ENCODE peak calls at places on chromosomes 12 and 14, in seven cellular contexts. S is upper lobe of left lung, N is breast epithelium, J is suprapubic skin, F is spleen, A is transverse colon, O is GM12892. U is an unnamed sample.

GRCh38 chr14:100281286-100282082 is 24.8 kb downstream of the SLC25A29 start:
- DNase-seq in S (no peak), N (peak), J (no peak), F (no peak), A (no peak), O (no peak), U (no peak)

GRCh38 chr12:62603811-62604098 is 137.1 kb downstream of the MON2 start:
- DNase-seq in S (peak), N (no peak), J (no peak), F (no peak), A (no peak), O (no peak), U (no peak)

GRCh38 chr12:111093428-111094142 is 173.2 kb upstream of the MYL2 start:
- DNase-seq in S (no peak), N (no peak), J (no peak), F (peak), A (no peak), O (no peak), U (no peak)

GRCh38 chr12:121238604-121239334 is 28.8 kb downstream of the P2RX4 start:
- DNase-seq in S (no peak), N (no peak), J (no peak), F (no peak), A (no peak), O (no peak), U (no peak)

GRCh38 chr12:106132175-106133135 is 6.3 kb downstream of the NUAK1 start:
- DNase-seq in S (no peak), N (no peak), J (no peak), F (no peak), A (no peak), O (no peak), U (no peak)

GRCh38 chr14:92549853-92550244 is 36.3 kb downstream of the RIN3 start:
- DNase-seq in S (no peak), N (no peak), J (peak), F (no peak), A (no peak), O (no peak), U (peak)

GRCh38 chr12:105948331-105948730 is 190.4 kb downstream of the NUAK1 start:
- DNase-seq in S (no peak), N (no peak), J (no peak), F (no peak), A (no peak), O (no peak), U (no peak)

GRCh38 chr12:14256139-14256538 is 109.3 kb upstream of the ATF7IP start:
- DNase-seq in S (no peak), N (no peak), J (no peak), F (no peak), A (no peak), O (no peak), U (no peak)

GRCh38 chr12:56425188-56425587 is 24.0 kb downstream of the TIMELESS start:
- DNase-seq in S (no peak), N (no peak), J (no peak), F (no peak), A (no peak), O (no peak), U (no peak)

GRCh38 chr12:120833849-120834248 is 70.3 kb downstream of the SPPL3 start:
- DNase-seq in S (no peak), N (no peak), J (no peak), F (no peak), A (no peak), O (no peak), U (no peak)

GRCh38 chr12:106672308-106673085 is 89.7 kb downstream of the RFX4 start:
- DNase-seq in S (no peak), N (no peak), J (no peak), F (no peak), A (no peak), O (no peak), U (no peak)

GRCh38 chr14:93332032-93332852 is 594 bp downstream of the BTBD7 start:
- DNase-seq in S (peak), N (no peak), J (peak), F (peak), A (peak), O (peak), U (peak)

GRCh38 chr12:99152337-99152736 is 495.2 kb upstream of the GARIN6 start:
- DNase-seq in S (no peak), N (no peak), J (no peak), F (no peak), A (no peak), O (no peak), U (no peak)

GRCh38 chr12:67811437-67812361 is 163.2 kb downstream of the DYRK2 start:
- DNase-seq in S (no peak), N (no peak), J (no peak), F (no peak), A (no peak), O (no peak), U (no peak)

GRCh38 chr12:53935562-53936341 is 2.9 kb upstream of the HOXC13 start:
- DNase-seq in S (peak), N (no peak), J (no peak), F (no peak), A (no peak), O (no peak), U (no peak)

GRCh38 chr12:104519190-104519857 is 62.6 kb downstream of the CHST11 start:
- DNase-seq in S (no peak), N (no peak), J (no peak), F (no peak), A (no peak), O (no peak), U (no peak)

GRCh38 chr12:127260531-127260930 is 1006.4 kb upstream of the TMEM132C start:
- DNase-seq in S (no peak), N (no peak), J (no peak), F (no peak), A (no peak), O (no peak), U (no peak)

GRCh38 chr14:35385042-35385839 is 19.3 kb downstream of the NFKBIA start:
- DNase-seq in S (peak), N (peak), J (no peak), F (no peak), A (peak), O (no peak), U (peak)

GRCh38 chr12:6263931-6264330 is 46.6 kb upstream of the PLEKHG6 start:
- DNase-seq in S (no peak), N (no peak), J (no peak), F (peak), A (no peak), O (no peak), U (no peak)

GRCh38 chr12:78087363-78087675 is 256.6 kb downstream of the NAV3 start:
- DNase-seq in S (no peak), N (no peak), J (no peak), F (no peak), A (no peak), O (no peak), U (no peak)

GRCh38 chr12:9673404-9674225 is 4.1 kb downstream of the CLEC2D start:
- DNase-seq in S (no peak), N (no peak), J (no peak), F (peak), A (peak), O (no peak), U (peak)

GRCh38 chr14:43232261-43232660 is 1274.8 kb downstream of the FSCB start:
- DNase-seq in S (no peak), N (no peak), J (no peak), F (no peak), A (no peak), O (no peak), U (no peak)

GRCh38 chr12:39972119-39972518 is 133.8 kb downstream of the SLC2A13 start:
- DNase-seq in S (no peak), N (no peak), J (no peak), F (no peak), A (no peak), O (no peak), U (no peak)

GRCh38 chr12:29713729-29714128 is 70.0 kb downstream of the TMTC1 start:
- DNase-seq in S (no peak), N (no peak), J (no peak), F (no peak), A (no peak), O (no peak), U (no peak)

GRCh38 chr14:91750634-91751198 is 18.8 kb upstream of the CATSPERB start:
- DNase-seq in S (no peak), N (no peak), J (no peak), F (no peak), A (no peak), O (no peak), U (no peak)

GRCh38 chr14:53144244-53144643 is 8.9 kb downstream of the DDHD1 start:
- DNase-seq in S (no peak), N (no peak), J (no peak), F (no peak), A (no peak), O (no peak), U (no peak)

GRCh38 chr14:104601786-104602185 is 2.8 kb downstream of the TMEM179 start:
- DNase-seq in S (no peak), N (no peak), J (peak), F (peak), A (no peak), O (no peak), U (peak)

GRCh38 chr12:49187184-49187583 is 1.7 kb downstream of the TUBA1A start:
- DNase-seq in S (no peak), N (no peak), J (peak), F (no peak), A (no peak), O (no peak), U (peak)

GRCh38 chr14:105437723-105438500 is 18.3 kb downstream of the MTA1 start:
- DNase-seq in S (peak), N (no peak), J (no peak), F (no peak), A (no peak), O (no peak), U (no peak)

GRCh38 chr12:101830391-101831325 is at the start of gene GNPTAB:
- DNase-seq in S (peak), N (peak), J (peak), F (peak), A (peak), O (peak), U (peak)
- TF ChIP-seq POLR2A in S (peak), N (no peak), J (peak), F (no peak), A (no peak), O (peak), U (no peak)

GRCh38 chr14:75060420-75060819 is 3.4 kb downstream of the ACYP1 start:
- DNase-seq in S (no peak), N (no peak), J (no peak), F (no peak), A (no peak), O (no peak), U (no peak)

GRCh38 chr14:75063491-75064204 is at the start of gene ACYP1:
- DNase-seq in S (peak), N (peak), J (peak), F (peak), A (peak), O (peak), U (peak)

GRCh38 chr14:75063013-75063412 is 811 bp downstream of the ACYP1 start:
- DNase-seq in S (no peak), N (no peak), J (no peak), F (no peak), A (no peak), O (no peak), U (no peak)

GRCh38 chr14:75064205-75064567 is 362 bp upstream of the ACYP1 start:
- DNase-seq in S (no peak), N (no peak), J (no peak), F (no peak), A (no peak), O (no peak), U (no peak)

DNA sequence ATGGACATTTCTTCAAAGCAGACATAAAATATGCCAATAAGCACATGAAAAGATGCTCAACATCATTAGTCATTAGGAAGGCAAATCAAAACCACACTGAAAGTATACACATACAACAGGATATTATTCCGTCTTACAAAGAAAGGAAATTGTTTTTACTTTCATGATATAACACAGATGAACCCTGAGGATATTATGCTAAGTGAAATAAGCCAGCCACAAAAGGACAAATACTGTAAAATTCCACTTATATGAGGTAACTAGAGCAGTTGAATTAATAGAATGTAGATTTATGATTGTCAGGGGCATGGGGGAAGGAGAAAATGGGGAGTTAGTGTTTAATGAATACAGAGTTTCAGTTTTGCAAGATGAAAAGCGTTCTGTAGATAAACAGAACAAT is 4.2 kb downstream of the ACYP1 start:
- DNase-seq in S (no peak), N (no peak), J (no peak), F (no peak), A (no peak), O (no peak), U (no peak)
- TF ChIP-seq POLR2AphosphoS5 in S (no peak), N (no peak), J (no peak), F (no peak), A (no peak), O (no peak), U (no peak)

GRCh38 chr12:1593232-1594044 is 943 bp downstream of the FBXL14 start:
- DNase-seq in S (peak), N (no peak), J (peak), F (peak), A (peak), O (no peak), U (peak)

GRCh38 chr12:1595690-1596347 is 1.4 kb upstream of the FBXL14 start:
- DNase-seq in S (no peak), N (no peak), J (no peak), F (no peak), A (peak), O (no peak), U (no peak)

GRCh38 chr12:1594045-1594294 is 411 bp downstream of the FBXL14 start:
- DNase-seq in S (no peak), N (no peak), J (no peak), F (peak), A (peak), O (peak), U (peak)

GRCh38 chr12:1595026-1595561 is 713 bp upstream of the FBXL14 start:
- DNase-seq in S (no peak), N (no peak), J (no peak), F (no peak), A (peak), O (no peak), U (peak)

GRCh38 chr12:1594295-1595025 is at the start of gene FBXL14:
- DNase-seq in S (peak), N (peak), J (peak), F (peak), A (peak), O (peak), U (peak)
- TF ChIP-seq POLR2A in S (peak), N (no peak), J (peak), F (no peak), A (peak), O (peak), U (no peak)

GRCh38 chr12:59084758-59085383 is 164.6 kb upstream of the LRIG3 start:
- DNase-seq in S (no peak), N (peak), J (peak), F (no peak), A (no peak), O (no peak), U (no peak)
- TF ChIP-seq POLR2AphosphoS5 in S (no peak), N (peak), J (peak), F (no peak), A (no peak), O (no peak), U (no peak)

DNA sequence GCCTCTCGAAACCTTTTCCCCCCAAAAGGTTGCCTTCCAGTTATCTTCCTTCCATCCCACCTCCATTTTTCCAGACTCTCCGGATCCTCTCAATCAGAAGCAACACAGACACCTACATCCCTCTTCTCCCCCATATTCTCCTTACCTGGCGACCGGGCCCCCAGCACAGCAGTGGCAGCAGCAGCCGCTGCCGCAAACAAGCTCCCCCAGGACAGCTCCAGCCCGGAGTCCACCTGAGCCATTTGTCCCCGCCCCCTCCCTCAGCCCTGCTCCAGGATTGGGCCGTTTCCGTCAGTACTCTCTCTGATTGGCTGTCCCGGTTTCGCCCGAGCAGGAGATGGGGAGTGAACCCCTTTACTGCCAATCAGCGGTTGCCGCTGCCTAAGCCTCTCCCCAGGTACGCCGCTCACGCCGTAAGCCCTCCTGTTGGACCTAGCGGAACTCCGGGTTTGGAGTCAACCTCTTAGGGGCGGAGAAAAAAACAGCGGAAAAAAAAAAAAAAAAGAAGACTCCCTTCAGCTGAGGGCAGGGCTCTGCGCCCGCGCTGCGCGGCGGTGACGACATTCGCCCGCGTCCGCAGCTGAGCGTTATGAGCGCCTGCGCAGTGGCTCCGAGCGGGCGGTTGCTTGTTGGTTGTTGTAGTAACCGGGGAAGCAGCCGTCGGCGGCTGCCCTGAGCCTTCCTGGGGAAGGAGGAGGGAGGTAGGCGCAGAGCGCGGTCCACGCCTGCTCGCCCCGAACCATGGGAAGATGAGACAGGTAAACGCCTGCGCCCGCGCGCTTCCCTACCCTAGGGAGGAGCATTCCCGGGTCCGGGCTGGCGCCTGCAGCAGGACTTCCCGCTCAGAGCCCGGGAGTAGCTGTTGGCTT is at the start of the genes ERG28 and TTLL5:
- DNase-seq in S (peak), N (peak), J (peak), F (peak), A (peak), O (peak), U (peak)
- TF ChIP-seq POLR2A in S (peak), N (peak), J (peak), F (no peak), A (peak), O (peak), U (peak)

GRCh38 chr12:21499765-21500164 is 1.7 kb downstream of the RECQL start:
- DNase-seq in S (no peak), N (no peak), J (no peak), F (no peak), A (no peak), O (no peak), U (no peak)

GRCh38 chr12:21502872-21503271 is 1.3 kb downstream of the GOLT1B start:
- DNase-seq in S (no peak), N (no peak), J (no peak), F (no peak), A (no peak), O (no peak), U (no peak)

GRCh38 chr12:21502164-21502496 is 541 bp downstream of the GOLT1B start:
- DNase-seq in S (no peak), N (no peak), J (no peak), F (no peak), A (peak), O (peak), U (peak)

GRCh38 chr12:21500786-21501257 is 613 bp downstream of the RECQL start:
- DNase-seq in S (no peak), N (no peak), J (no peak), F (no peak), A (no peak), O (no peak), U (no peak)

DNA sequence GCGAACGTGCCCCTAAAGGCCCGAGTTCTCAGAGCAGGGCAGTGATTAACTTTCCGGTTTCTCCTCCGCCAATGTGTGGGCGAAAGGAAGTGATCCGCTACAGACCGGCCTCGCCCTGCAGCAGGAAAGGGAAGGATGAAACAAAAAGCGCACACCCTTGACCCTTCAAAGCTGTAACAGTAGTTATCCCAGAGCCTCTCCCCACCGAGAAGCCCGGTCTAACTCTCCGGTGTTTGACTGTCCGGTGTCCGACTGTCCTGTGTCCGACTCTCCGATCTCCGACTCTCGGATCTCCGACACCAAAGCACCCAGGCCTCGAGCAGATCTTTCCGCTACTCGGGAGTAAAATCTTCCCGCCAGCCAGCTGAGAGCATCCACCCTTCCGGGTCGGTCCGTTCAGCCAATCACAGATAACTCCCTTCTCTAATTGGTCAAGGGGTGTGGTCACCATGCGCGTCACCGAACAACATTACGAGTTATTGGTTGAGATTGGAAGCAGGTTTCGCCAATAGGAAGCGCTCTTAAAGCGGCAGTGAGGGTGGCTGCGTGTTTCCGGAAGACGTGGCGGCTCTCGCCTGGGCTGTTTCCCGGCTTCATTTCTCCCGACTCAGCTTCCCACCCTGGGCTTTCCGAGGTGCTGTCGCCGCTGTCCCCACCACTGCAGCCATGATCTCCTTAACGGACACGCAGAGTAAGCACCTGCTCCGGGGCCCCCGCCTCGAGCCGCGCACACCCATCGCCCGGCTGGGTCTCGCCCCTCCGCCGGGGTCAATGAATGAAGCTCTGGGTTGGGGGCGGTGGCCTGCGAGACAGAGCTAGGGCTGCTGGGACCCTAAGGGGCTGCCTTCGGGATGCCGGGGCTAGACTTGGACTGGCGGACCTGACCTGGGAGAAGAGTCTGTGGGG is at the start of the genes GOLT1B and RECQL:
- DNase-seq in S (peak), N (peak), J (peak), F (peak), A (peak), O (peak), U (peak)
- TF ChIP-seq POLR2AphosphoS5 in S (peak), N (peak), J (no peak), F (peak), A (peak), O (peak), U (peak)

DNA sequence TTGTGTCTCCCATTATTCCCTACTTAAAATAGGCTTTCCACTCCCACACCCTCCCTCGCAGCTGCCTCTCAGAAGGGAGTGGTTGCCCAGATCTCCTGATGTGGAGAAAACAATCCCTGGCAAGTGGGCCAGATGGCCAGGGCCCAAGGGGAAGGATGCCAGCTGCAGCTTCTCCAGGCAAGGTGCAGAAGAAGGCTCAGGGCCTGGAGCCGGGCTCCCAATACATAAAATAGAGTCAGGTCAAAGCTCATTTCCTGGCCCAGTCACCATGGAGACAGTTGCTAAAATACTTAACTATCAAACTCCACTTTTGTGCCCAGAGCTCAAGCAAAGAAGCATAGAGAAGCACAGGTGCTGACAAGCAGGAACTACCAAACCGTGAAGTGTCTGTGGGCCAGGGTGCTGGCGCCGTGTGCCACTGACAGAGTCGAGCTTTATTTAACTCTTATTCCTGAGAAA is 45.7 kb upstream of the ITPR2 start:
- DNase-seq in S (peak), N (peak), J (peak), F (no peak), A (peak), O (peak), U (peak)
- TF ChIP-seq POLR2A in S (no peak), N (no peak), J (no peak), F (no peak), A (no peak), O (no peak), U (no peak)

U was measured in sigmoid colon.